ENCODE peak calls at places on chromosomes 12 and 14, in five cellular contexts. R is IMR-90, D is neuronal stem cell, G is H1, H is mesenchymal stem cell. J is an unnamed sample.

GRCh38 chr14:99035712-99036593 is 236.0 kb downstream of the BCL11B start:
- DNase-seq in R (peak; percentile 43), D (peak; percentile 51), G (peak; percentile 71), H (peak; percentile 15), J (peak; percentile 84)

GRCh38 chr14:103393687-103394626 is 8.7 kb downstream of the MARK3 start:
- DNase-seq in R (peak; percentile 53), D (no peak), G (no peak), H (peak; percentile 61), J (no peak)

GRCh38 chr12:113896194-113896593 is 69.9 kb downstream of the RBM19 start:
- DNase-seq in R (no peak), D (no peak), G (peak; percentile 67), H (no peak), J (peak; percentile 95)

GRCh38 chr14:97640031-97640430 is 842.8 kb downstream of the VRK1 start:
- DNase-seq in R (no peak), D (no peak), G (no peak), H (no peak), J (peak; percentile 65)

GRCh38 chr14:88189040-88189839 is 133.8 kb downstream of the KCNK10 start:
- DNase-seq in R (peak; percentile 87), D (peak; percentile 81), G (peak; percentile 85), H (peak; percentile 67), J (peak; percentile 80)

GRCh38 chr12:63206494-63206893 is 55.5 kb upstream of the AVPR1A start:
- DNase-seq in R (no peak), D (no peak), G (no peak), H (no peak), J (no peak)

GRCh38 chr14:77268989-77269595 is 1.9 kb downstream of the NGB start:
- DNase-seq in R (no peak), D (no peak), G (no peak), H (no peak), J (no peak)

GRCh38 chr14:101556566-101557320 is 4.6 kb upstream of the DIO3 start:
- DNase-seq in R (no peak), D (no peak), G (no peak), H (no peak), J (no peak)

GRCh38 chr14:94483729-94484275 is 7.8 kb upstream of the SERPINA9 start:
- DNase-seq in R (peak; percentile 56), D (no peak), G (no peak), H (no peak), J (no peak)

GRCh38 chr12:61554268-61555008 is 705.8 kb upstream of the USP15 start:
- DNase-seq in R (no peak), D (no peak), G (no peak), H (no peak), J (no peak)

GRCh38 chr12:101470939-101471338 is 4.2 kb upstream of the SPIC start:
- DNase-seq in R (no peak), D (no peak), G (no peak), H (no peak), J (no peak)

GRCh38 chr14:58401587-58401986 is 5.9 kb downstream of the TOMM20L start:
- DNase-seq in R (no peak), D (no peak), G (no peak), H (no peak), J (no peak)

GRCh38 chr14:52241102-52241793 is 26.2 kb upstream of the PTGDR start:
- DNase-seq in R (peak; percentile 89), D (no peak), G (no peak), H (peak; percentile 77), J (no peak)

GRCh38 chr12:6708968-6709394 is 8.4 kb upstream of the PIANP start:
- DNase-seq in R (no peak), D (no peak), G (no peak), H (no peak), J (no peak)

GRCh38 chr12:2008677-2009076 is 4.4 kb upstream of the DCP1B start:
- DNase-seq in R (peak; percentile 90), D (no peak), G (no peak), H (no peak), J (no peak)

GRCh38 chr12:67592228-67593011 is 56.1 kb upstream of the DYRK2 start:
- DNase-seq in R (peak; percentile 51), D (no peak), G (no peak), H (peak; percentile 75), J (no peak)

GRCh38 chr12:72578327-72578726 is 306.2 kb downstream of the TRHDE start:
- DNase-seq in R (no peak), D (no peak), G (no peak), H (no peak), J (no peak)

GRCh38 chr12:117444781-117445180 is 83.4 kb upstream of the NOS1 start:
- DNase-seq in R (no peak), D (no peak), G (no peak), H (no peak), J (no peak)

GRCh38 chr12:79400481-79400880 is 290.3 kb downstream of the PAWR start:
- DNase-seq in R (no peak), D (no peak), G (no peak), H (no peak), J (no peak)

GRCh38 chr12:884746-885414 is 64.6 kb downstream of the RAD52 start:
- DNase-seq in R (no peak), D (no peak), G (no peak), H (no peak), J (no peak)

GRCh38 chr12:53065470-53065869 is 13.7 kb downstream of the SPRYD3 start:
- DNase-seq in R (no peak), D (no peak), G (no peak), H (no peak), J (no peak)

GRCh38 chr12:22978962-22979361 is 354.0 kb downstream of the ETNK1 start:
- DNase-seq in R (peak; percentile 95), D (no peak), G (no peak), H (peak; percentile 47), J (no peak)

GRCh38 chr12:98973395-98973794 is 328.3 kb downstream of the APAF1 start:
- DNase-seq in R (no peak), D (no peak), G (no peak), H (no peak), J (no peak)

GRCh38 chr14:56666716-56667115 is 87.1 kb downstream of the TMEM260 start:
- DNase-seq in R (peak; percentile 69), D (no peak), G (no peak), H (peak; percentile 27), J (no peak)

GRCh38 chr14:49303952-49304516 is 282.1 kb downstream of the RPS29 start:
- DNase-seq in R (peak; percentile 13), D (peak; percentile 71), G (peak; percentile 61), H (peak; percentile 65), J (peak; percentile 66)

GRCh38 chr14:56885795-56886194 is 75.5 kb upstream of the OTX2 start:
- DNase-seq in R (no peak), D (no peak), G (no peak), H (no peak), J (no peak)

GRCh38 chr12:52969828-52970569 is 21.1 kb downstream of the KRT18 start:
- DNase-seq in R (no peak), D (no peak), G (no peak), H (no peak), J (no peak)

GRCh38 chr12:66239295-66239694 is 50.3 kb downstream of the IRAK3 start:
- DNase-seq in R (no peak), D (no peak), G (no peak), H (no peak), J (no peak)

GRCh38 chr12:130948136-130948535 is 5.6 kb upstream of the ADGRD1 start:
- DNase-seq in R (no peak), D (no peak), G (no peak), H (no peak), J (peak; percentile 77)

GRCh38 chr14:35368993-35369392 is 35.6 kb downstream of the NFKBIA start:
- DNase-seq in R (no peak), D (no peak), G (no peak), H (no peak), J (no peak)

GRCh38 chr12:103399986-103400385 is 95.8 kb downstream of the C12orf42 start:
- DNase-seq in R (no peak), D (no peak), G (no peak), H (no peak), J (no peak)

GRCh38 chr12:132474237-132474741 is 15.7 kb upstream of the FBRSL1 start:
- DNase-seq in R (no peak), D (no peak), G (no peak), H (no peak), J (no peak)

DNA sequence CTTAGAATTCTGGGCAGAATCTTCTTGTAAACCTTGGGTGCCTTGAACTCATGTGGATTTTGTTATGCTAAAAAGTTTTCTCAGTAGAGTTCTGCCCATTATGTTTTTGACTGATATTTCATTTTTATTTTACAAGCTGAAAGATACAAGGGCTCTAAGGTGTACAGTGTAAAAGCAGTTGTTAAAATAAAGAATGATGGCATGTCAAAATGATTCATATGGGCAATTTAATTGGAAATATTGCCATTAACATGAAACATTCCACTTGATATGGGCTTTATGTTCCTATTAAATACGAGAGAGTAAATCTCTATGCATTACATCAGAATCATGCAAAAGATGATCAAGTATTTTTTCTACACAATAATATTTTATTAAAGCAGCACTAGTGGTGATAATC is 295.1 kb upstream of the ATP2B1 start:
- DNase-seq in R (no peak), D (no peak), G (no peak), H (no peak), J (no peak)
- H2BK15ac ChIP-seq in R (no peak overlapping the region), D (no peak overlapping the region), G (no peak overlapping the region), H (no peak overlapping the region), J (no peak overlapping the region)

DNA sequence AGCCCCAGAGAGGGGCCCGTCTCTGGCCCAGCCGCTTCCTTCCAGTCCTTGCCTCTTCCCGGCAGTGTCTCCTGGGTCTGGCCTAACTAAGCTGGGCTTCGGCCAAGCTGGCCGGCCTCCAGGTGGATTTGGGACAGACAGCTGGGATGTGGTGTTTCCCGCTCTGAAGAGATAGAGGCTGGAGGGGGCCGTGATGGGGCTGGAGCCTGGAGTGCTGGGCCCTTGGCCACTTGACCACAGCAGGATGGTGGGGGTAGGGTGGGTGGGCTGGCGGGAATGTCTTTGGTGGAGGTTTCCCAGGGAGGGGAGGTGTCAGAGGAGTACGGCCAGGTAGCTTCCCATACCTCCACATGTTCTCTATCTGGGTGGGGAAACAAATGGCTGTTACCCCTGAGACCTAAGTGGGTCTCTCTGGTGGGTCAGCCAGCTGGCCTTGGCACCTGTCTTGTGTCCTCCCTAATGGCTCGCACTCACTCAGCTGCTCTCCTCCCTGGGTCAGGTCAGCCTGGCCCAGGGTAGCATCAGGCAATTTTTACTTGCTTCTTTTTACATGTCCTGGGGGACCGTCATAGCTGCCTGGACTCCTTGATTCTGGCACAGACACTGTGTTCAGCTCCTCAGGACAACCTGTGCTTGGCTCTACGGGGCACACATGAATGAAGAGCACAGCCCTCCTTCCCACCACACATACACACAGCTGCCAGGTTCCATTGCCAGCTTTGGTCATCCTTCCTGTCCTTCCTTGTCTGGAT is 19.8 kb upstream of the PGF start:
- DNase-seq in R (no peak), D (no peak), G (no peak), H (no peak), J (peak; percentile 10)
- H3K14ac ChIP-seq in R (no peak overlapping the region), D (no peak overlapping the region), G (no peak overlapping the region), H (no peak overlapping the region), J (no peak overlapping the region)

DNA sequence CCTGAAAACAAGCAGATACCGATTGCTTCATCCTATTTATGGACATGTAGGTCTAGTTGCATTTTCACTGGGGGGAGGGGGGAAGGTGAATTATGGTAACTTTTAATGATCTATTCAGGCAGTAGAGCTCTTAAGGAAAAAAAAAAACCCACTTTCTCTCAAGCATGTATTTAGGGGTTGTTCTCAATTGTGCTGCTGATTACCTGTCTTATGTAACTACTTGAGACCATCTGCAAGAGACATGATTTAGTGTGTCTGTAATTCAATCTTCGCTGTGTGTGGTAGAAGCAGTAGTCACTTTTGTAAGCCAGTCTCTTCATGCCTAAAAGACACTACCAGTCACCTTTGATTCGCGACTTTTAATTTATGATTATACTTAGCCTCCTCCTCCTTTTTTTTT is 8.9 kb downstream of the CALM1 start:
- DNase-seq in R (no peak), D (no peak), G (no peak), H (no peak), J (no peak)
- H2BK15ac ChIP-seq in R (no peak overlapping the region), D (no peak overlapping the region), G (no peak overlapping the region), H (no peak overlapping the region), J (no peak overlapping the region)

GRCh38 chr12:50195832-50196231 is 28.7 kb upstream of the CERS5 start:
- DNase-seq in R (no peak), D (no peak), G (no peak), H (no peak), J (no peak)
- H3K14ac ChIP-seq in R (no peak overlapping the region), D (no peak overlapping the region), G (no peak overlapping the region), H (no peak overlapping the region), J (no peak overlapping the region)

J was measured in H9.